ENCODE peak calls at places on chromosomes 3 and 15, in nine cellular contexts. H is suprapubic skin; A is hepatocyte; O is tibial artery; J is cardiac muscle cell; Q is MM.1S; T is A549; X is CD8-positive, alpha-beta memory T cell; S is IMR-90. E is an unnamed sample.

GRCh38 chr3:178840586-178840985 is 231.0 kb downstream of the ZMAT3 start:
- DNase-seq in S (no peak), O (no peak), H (no peak), J (no peak), Q (no peak), A (no peak), T (no peak), X (no peak), E (no peak)

GRCh38 chr3:32593903-32594525 is 23.4 kb upstream of the DYNC1LI1 start:
- DNase-seq in S (peak; percentile 56), J (no peak), A (no peak), X (no peak), O (no peak), Q (no peak), T (no peak), H (no peak), E (no peak)

GRCh38 chr3:38283810-38284775 is 2.0 kb downstream of the SLC22A14 start:
- DNase-seq in O (no peak), J (no peak), S (peak; percentile 53), H (no peak), Q (no peak), A (no peak), X (no peak), T (no peak), E (no peak)

GRCh38 chr3:138862924-138863775 is 28.4 kb upstream of the PIK3CB start:
- DNase-seq in O (no peak), H (no peak), Q (no peak), T (peak; percentile 86), S (peak; percentile 76), J (no peak), X (no peak), A (peak; percentile 85), E (peak; percentile 96)

GRCh38 chr15:99961011-99961441 is 227.8 kb upstream of the LYSMD4 start:
- DNase-seq in O (no peak), Q (no peak), J (peak; percentile 20), H (peak; percentile 72), S (no peak), X (no peak), T (peak; percentile 34), A (peak; percentile 74), E (no peak)

GRCh38 chr3:34843479-34843870 is 795.9 kb upstream of the ARPP21 start:
- DNase-seq in H (no peak), S (no peak), O (no peak), T (no peak), A (no peak), Q (no peak), X (no peak), J (no peak), E (no peak)

GRCh38 chr15:51768018-51768417 is 16.6 kb downstream of the TMOD2 start:
- DNase-seq in J (no peak), H (no peak), T (no peak), Q (no peak), X (no peak), A (no peak), S (no peak), O (no peak), E (peak; percentile 43)

GRCh38 chr3:41900265-41900664 is 61.6 kb downstream of the ULK4 start:
- DNase-seq in X (no peak), H (no peak), S (peak; percentile 44), O (no peak), A (no peak), Q (no peak), T (peak; percentile 13), J (peak; percentile 71), E (no peak)

GRCh38 chr15:67120009-67120838 is 54.8 kb downstream of the SMAD3 start:
- DNase-seq in O (no peak), A (peak; percentile 37), H (no peak), J (no peak), S (no peak), Q (no peak), T (no peak), X (no peak), E (peak; percentile 79)

GRCh38 chr15:58522865-58523264 is 91.1 kb downstream of the LIPC start:
- DNase-seq in A (no peak), S (no peak), Q (no peak), O (no peak), J (no peak), T (no peak), H (no peak), X (no peak), E (no peak)

GRCh38 chr3:37981348-37981664 is 9.3 kb upstream of the VILL start:
- DNase-seq in A (no peak), H (no peak), Q (no peak), X (no peak), J (no peak), S (no peak), O (no peak), T (no peak), E (no peak)

GRCh38 chr15:66761723-66762595 is 59.9 kb downstream of the SMAD6 start:
- DNase-seq in J (no peak), Q (no peak), X (no peak), T (peak; percentile 52), O (no peak), A (no peak), S (no peak), H (no peak), E (no peak)

GRCh38 chr3:88038561-88038960 is 20.2 kb downstream of the CGGBP1 start:
- DNase-seq in T (no peak), J (no peak), S (peak; percentile 80), O (no peak), X (no peak), A (no peak), H (no peak), Q (no peak), E (no peak)

GRCh38 chr3:196609343-196609775 is 30.1 kb upstream of the NRROS start:
- DNase-seq in A (peak; percentile 93), T (peak; percentile 79), S (peak; percentile 63), Q (peak; percentile 91), X (peak; percentile 93), O (peak; percentile 89), H (peak; percentile 96), J (peak; percentile 92), E (peak; percentile 89)

GRCh38 chr3:18681946-18682345 is 256.8 kb upstream of the SATB1 start:
- DNase-seq in S (no peak), T (no peak), A (no peak), Q (no peak), J (no peak), X (no peak), H (no peak), O (no peak), E (no peak)

GRCh38 chr3:149339931-149340309 is 6.5 kb upstream of the TM4SF18 start:
- DNase-seq in O (peak; percentile 89), J (no peak), X (no peak), T (peak; percentile 98), S (peak; percentile 97), A (peak; percentile 83), Q (no peak), H (peak; percentile 82), E (peak; percentile 27)

DNA sequence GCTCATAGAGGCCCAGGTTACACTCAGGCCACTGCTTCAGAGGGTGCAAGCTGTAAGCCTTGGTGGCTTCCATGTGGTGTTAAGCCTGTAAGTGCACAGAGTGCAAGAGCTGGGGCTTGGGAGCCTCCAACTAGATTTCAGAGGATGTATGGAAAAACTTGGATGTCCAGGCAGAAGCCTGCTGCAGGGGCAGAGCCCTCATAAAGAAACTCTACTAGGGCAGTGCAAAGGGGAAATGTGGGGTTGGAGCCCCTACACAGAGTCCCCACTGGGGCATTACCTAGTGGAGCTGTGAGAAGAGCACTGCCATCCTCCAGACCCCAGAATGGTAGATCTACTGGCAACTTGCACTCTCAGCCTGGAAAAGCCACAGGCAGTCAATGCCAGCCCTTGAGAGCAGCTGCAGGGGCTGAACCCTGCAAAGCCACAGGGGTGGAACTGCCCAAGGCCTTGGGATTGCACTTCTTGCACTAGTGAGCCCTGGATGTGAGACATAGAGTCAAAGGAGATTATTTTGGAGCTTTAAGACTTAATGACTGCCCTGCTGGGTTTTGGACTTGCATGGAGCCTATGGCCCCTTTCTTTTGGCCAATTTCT is 14.0 kb downstream of the MITF start:
- DNase-seq in H (no peak), A (no peak), S (no peak), O (no peak), J (no peak), X (no peak), Q (no peak), T (no peak), E (no peak)
- H3K4me1 ChIP-seq in H (peaks cover 29% of the 10 kb centered on the region), A (no peaks in the 10 kb centered on the region), S (peaks cover 14% of the 10 kb centered on the region), O (peaks cover 23% of the 10 kb centered on the region), J (peaks cover 3% of the 10 kb centered on the region), X (no peaks in the 10 kb centered on the region), Q (no peaks in the 10 kb centered on the region), T (peaks cover 12% of the 10 kb centered on the region), E (no peaks in the 10 kb centered on the region)

GRCh38 chr3:66497982-66498671 is 2.7 kb downstream of the LRIG1 start:
- DNase-seq in X (no peak), T (no peak), H (no peak), J (no peak), A (no peak), Q (no peak), O (no peak), S (no peak), E (peak; percentile 32)
- H3K4me3 ChIP-seq in X (no peak overlapping the region), T (no peak overlapping the region), H (peak overlapping the region; percentile 96), J (peak overlapping the region; percentile 87), A (no peak overlapping the region), Q (peak overlapping the region; percentile 89), O (peak overlapping the region; percentile 96), S (peak overlapping the region; percentile 97), E (peak overlapping the region; percentile 97)

DNA sequence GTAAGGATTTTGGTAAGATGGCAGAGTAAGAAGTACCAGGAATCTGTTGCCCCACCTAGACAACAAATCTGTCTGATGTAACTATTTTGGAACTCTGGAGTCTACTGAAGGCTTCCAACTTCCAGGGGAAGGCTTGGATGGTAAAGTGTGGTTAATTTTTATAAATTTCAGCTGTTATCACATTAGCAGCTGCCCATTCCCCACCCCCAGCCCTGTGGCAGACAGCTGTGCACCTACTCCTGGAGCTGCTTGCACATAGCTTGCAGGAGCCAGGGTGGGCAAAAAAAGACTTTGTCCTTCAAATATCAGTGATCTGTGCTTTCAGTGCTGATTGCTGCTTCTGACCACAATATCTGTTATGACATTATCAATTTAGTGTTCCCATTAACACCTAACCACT is 47.4 kb downstream of the FRMD5 start:
- DNase-seq in H (no peak), A (no peak), Q (no peak), T (no peak), J (no peak), X (no peak), O (no peak), S (no peak), E (no peak)
- H3K27ac ChIP-seq in H (no peak overlapping the region), A (no peak overlapping the region), Q (no peak overlapping the region), T (no peak overlapping the region), J (no peak overlapping the region), X (no peak overlapping the region), O (no peak overlapping the region), S (no peak overlapping the region), E (no peak overlapping the region)

DNA sequence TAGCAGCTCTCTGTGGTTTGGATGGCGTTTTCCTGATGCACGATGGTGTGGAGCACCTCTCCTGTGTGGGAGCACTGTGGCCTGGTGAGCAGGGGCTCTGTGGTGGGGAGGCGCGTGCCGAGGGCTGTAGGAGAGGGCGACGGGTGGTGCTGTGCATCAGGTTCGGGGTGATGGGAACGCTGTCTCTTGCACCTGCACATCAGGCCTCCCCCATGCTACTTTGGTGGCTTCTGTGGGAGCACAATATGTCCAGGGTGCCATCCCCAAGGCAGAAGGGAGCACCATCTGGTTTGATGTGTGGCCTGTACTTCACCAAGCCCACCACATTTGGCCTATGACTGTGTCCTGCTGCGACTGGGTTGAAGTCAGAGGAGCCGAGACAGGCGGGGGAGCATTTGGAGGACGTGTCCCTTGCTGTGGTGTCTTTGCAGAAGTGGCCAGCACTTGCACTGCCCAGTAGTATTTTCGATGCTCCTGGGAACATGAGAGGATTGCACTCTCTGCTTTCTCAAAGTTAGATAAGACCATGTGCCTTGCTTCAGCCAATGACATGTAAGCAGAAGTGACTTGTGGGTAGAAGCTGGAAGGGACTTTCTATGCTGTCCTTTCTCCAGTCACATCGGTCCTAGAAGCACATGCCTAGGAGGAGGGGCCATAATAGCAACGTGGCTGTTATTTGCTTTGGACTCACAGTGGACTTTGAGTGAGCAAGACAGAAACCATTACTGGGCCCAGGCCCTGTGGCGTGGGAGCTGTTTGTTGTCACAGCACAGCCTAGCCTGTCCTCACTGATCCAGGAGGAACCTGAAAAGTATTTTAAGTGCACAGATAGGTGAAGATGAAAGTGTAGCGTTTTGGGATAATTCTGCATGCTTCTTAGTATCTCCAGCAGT is 72.1 kb downstream of the APBA2 start:
- DNase-seq in J (no peak), S (no peak), T (no peak), O (no peak), A (no peak), H (no peak), Q (no peak), X (no peak), E (no peak)
- H3K4me1 ChIP-seq in J (peaks cover 3% of the 10 kb centered on the region), S (peaks cover 15% of the 10 kb centered on the region), T (peaks cover 7% of the 10 kb centered on the region), O (no peaks in the 10 kb centered on the region), A (peaks cover 14% of the 10 kb centered on the region), H (no peaks in the 10 kb centered on the region), Q (peaks cover 18% of the 10 kb centered on the region), X (peaks cover 33% of the 10 kb centered on the region), E (no peaks in the 10 kb centered on the region)

E was measured in small intestine.